ENCODE peak calls at places on chromosomes 12 and 14, in five cellular contexts. E, O, Y, N and A are unnamed samples.

GRCh38 chr12:49089831-49090773 is 4.5 kb downstream of the DHH start:
- DNase-seq in E (no peak), O (no peak), Y (no peak), N (peak), A (peak)

GRCh38 chr12:31370645-31371620 is 45.0 kb upstream of the SINHCAF start:
- DNase-seq in E (no peak), O (no peak), Y (peak), N (no peak), A (peak)

GRCh38 chr12:30753233-30753632 is 1.5 kb downstream of the CAPRIN2 start:
- DNase-seq in E (no peak), O (no peak), Y (peak), N (peak), A (no peak)

GRCh38 chr14:92988786-92989755 is 66.1 kb downstream of the CHGA start:
- DNase-seq in E (no peak), O (no peak), Y (no peak), N (no peak), A (no peak)

GRCh38 chr12:113091506-113091905 is 35.0 kb downstream of the DTX1 start:
- DNase-seq in E (no peak), O (no peak), Y (no peak), N (no peak), A (no peak)

GRCh38 chr12:5014269-5014668 is 29.4 kb upstream of the KCNA5 start:
- DNase-seq in E (no peak), O (no peak), Y (no peak), N (no peak), A (no peak)

GRCh38 chr12:52604859-52605258 is 3.6 kb upstream of the KRT72 start:
- DNase-seq in E (peak), O (no peak), Y (no peak), N (no peak), A (no peak)

GRCh38 chr14:47270715-47271114 is 404.7 kb downstream of the MDGA2 start:
- DNase-seq in E (no peak), O (no peak), Y (no peak), N (no peak), A (no peak)